ENCODE peak calls at places on chromosome 21, in five cellular contexts. K, I, B, E and W are unnamed samples.

GRCh38 chr21:46094401-46095105 is 3.4 kb upstream of the COL6A2 start:
- DNase-seq in K (no peak), I (no peak), E (no peak), B (no peak), W (no peak)

GRCh38 chr21:46155514-46156377 is at the start of gene FTCD:
- DNase-seq in B (no peak), K (no peak), E (peak), I (no peak), W (no peak)

GRCh38 chr21:37257967-37258877 is 8.9 kb downstream of the VPS26C start:
- DNase-seq in I (peak), K (peak), B (peak), E (peak), W (peak)

GRCh38 chr21:45995686-45996179 is 14.2 kb downstream of the COL6A1 start:
- DNase-seq in I (no peak), K (peak), E (peak), B (no peak), W (peak)

GRCh38 chr21:24514081-24514733 is 1093.1 kb downstream of the MRPL39 start:
- DNase-seq in K (no peak), B (peak), I (peak), E (no peak), W (no peak)

GRCh38 chr21:41899431-41900202 is 20.5 kb upstream of the PRDM15 start:
- DNase-seq in B (no peak), I (no peak), K (no peak), E (no peak), W (no peak)

GRCh38 chr21:37264808-37265207 is 2.3 kb downstream of the VPS26C start:
- DNase-seq in E (no peak), I (no peak), K (no peak), B (no peak), W (no peak)

GRCh38 chr21:31945576-31945975 is 72.8 kb downstream of the HUNK start:
- DNase-seq in B (peak), I (no peak), K (no peak), E (no peak), W (no peak)

GRCh38 chr21:45403825-45404725 is 890 bp upstream of the COL18A1 start:
- DNase-seq in K (no peak), B (peak), E (peak), I (no peak), W (peak)

GRCh38 chr21:36385233-36385908 is at the start of gene CHAF1B:
- DNase-seq in I (peak), K (peak), B (peak), E (peak), W (peak)

GRCh38 chr21:41600116-41600515 is 92.2 kb upstream of the TMPRSS2 start:
- DNase-seq in K (no peak), B (no peak), E (no peak), I (no peak), W (no peak)

GRCh38 chr21:39386194-39386593 is 37.3 kb upstream of the HMGN1 start:
- DNase-seq in I (no peak), E (peak), B (peak), K (no peak), W (no peak)

GRCh38 chr21:41707231-41707988 is 59.4 kb downstream of the RIPK4 start:
- DNase-seq in B (no peak), E (no peak), I (no peak), K (no peak), W (no peak)

GRCh38 chr21:33608559-33608958 is 20.1 kb upstream of the DONSON start:
- DNase-seq in I (no peak), B (no peak), E (no peak), K (no peak), W (no peak)

GRCh38 chr21:46334351-46335140 is 10.6 kb downstream of the PCNT start:
- DNase-seq in B (no peak), K (no peak), I (no peak), E (no peak), W (no peak)

GRCh38 chr21:14581902-14582457 is 35.9 kb upstream of the SAMSN1 start:
- DNase-seq in B (no peak), E (no peak), I (no peak), K (no peak), W (no peak)

GRCh38 chr21:46429754-46430681 is 28.7 kb upstream of the DIP2A start:
- DNase-seq in B (no peak), K (no peak), I (no peak), E (no peak), W (no peak)

GRCh38 chr21:20220586-20220985 is 777.6 kb upstream of the NCAM2 start:
- DNase-seq in B (no peak), I (no peak), E (no peak), K (no peak), W (no peak)

GRCh38 chr21:28776251-28776650 is 216.4 kb downstream of the LTN1 start:
- DNase-seq in B (peak), K (no peak), I (no peak), E (no peak), W (no peak)

GRCh38 chr21:36710729-36711048 is 11.8 kb downstream of the SIM2 start:
- DNase-seq in B (no peak), K (no peak), I (no peak), E (peak), W (peak)